ENCODE peak calls at places on chromosomes 11 and 22, in ten cellular contexts. M, Z, N, W, G, F, O, R, A and Q are unnamed samples.

GRCh38 chr22:31501738-31502137 is 5.4 kb downstream of the SFI1 start:
- DNase-seq in M (no peak), Z (no peak), N (no peak), W (no peak), G (no peak), F (no peak), O (no peak), R (no peak), A (no peak), Q (no peak)

GRCh38 chr11:66172146-66172545 is 96.3 kb upstream of the RAB1B start:
- DNase-seq in M (no peak), Z (no peak), N (peak), W (no peak), G (no peak), F (peak), O (no peak), R (no peak), A (no peak), Q (no peak)

GRCh38 chr11:92504004-92504403 is 279.4 kb downstream of the FAT3 start:
- DNase-seq in M (no peak), Z (no peak), N (no peak), W (no peak), G (no peak), F (no peak), O (no peak), R (no peak), A (no peak), Q (no peak)

GRCh38 chr11:116217006-116217405 is 555.8 kb downstream of the BUD13 start:
- DNase-seq in M (no peak), Z (peak), N (peak), W (no peak), G (no peak), F (peak), O (no peak), R (peak), A (peak), Q (peak)

GRCh38 chr22:40920526-40920925 is 30.7 kb upstream of the RBX1 start:
- DNase-seq in M (no peak), Z (no peak), N (peak), W (no peak), G (no peak), F (no peak), O (no peak), R (no peak), A (no peak), Q (peak)

GRCh38 chr11:74615988-74616387 is 23.6 kb downstream of the POLD3 start:
- DNase-seq in M (no peak), Z (no peak), N (no peak), W (no peak), G (no peak), F (no peak), O (no peak), R (no peak), A (no peak), Q (no peak)

GRCh38 chr11:96110302-96110701 is 186.4 kb upstream of the MTMR2 start:
- DNase-seq in M (no peak), Z (no peak), N (no peak), W (no peak), G (no peak), F (no peak), O (no peak), R (no peak), A (no peak), Q (no peak)

GRCh38 chr11:9302448-9302847 is 11.9 kb downstream of the TMEM41B start:
- DNase-seq in M (no peak), Z (no peak), N (peak), W (no peak), G (peak), F (no peak), O (no peak), R (peak), A (no peak), Q (no peak)

GRCh38 chr22:46047226-46047625 is 70.3 kb upstream of the WNT7B start:
- DNase-seq in M (no peak), Z (no peak), N (no peak), W (no peak), G (no peak), F (no peak), O (no peak), R (no peak), A (no peak), Q (no peak)

GRCh38 chr22:38467904-38468760 is at the start of gene KDELR3:
- DNase-seq in M (peak), Z (peak), N (peak), W (no peak), G (peak), F (peak), O (peak), R (peak), A (no peak), Q (no peak)